ENCODE peak calls at places on chromosomes 16 and 17, in four cellular contexts. Z is lower lobe of right lung, A is esophagus squamous epithelium, V is AG04449. L is an unnamed sample.

GRCh38 chr16:17832738-17833137 is 362.0 kb upstream of the XYLT1 start:
- DNase-seq in Z (no peak), A (no peak), V (no peak), L (no peak)

GRCh38 chr17:39801055-39801454 is 63.1 kb downstream of the IKZF3 start:
- DNase-seq in Z (no peak), A (no peak), V (no peak), L (no peak)

GRCh38 chr16:53546988-53547391 is 44.0 kb upstream of the AKTIP start:
- DNase-seq in Z (no peak), A (no peak), V (no peak), L (peak)

GRCh38 chr16:86901483-86901882 is 323.1 kb downstream of the FOXL1 start:
- DNase-seq in Z (no peak), A (no peak), V (no peak), L (no peak)

GRCh38 chr17:33328129-33328528 is 35.0 kb upstream of the ASIC2 start:
- DNase-seq in Z (no peak), A (no peak), V (no peak), L (no peak)

GRCh38 chr16:2475413-2476344 is 752 bp downstream of the TBC1D24 start:
- DNase-seq in Z (no peak), A (no peak), V (no peak), L (no peak)

GRCh38 chr17:59627269-59627668 is 7.6 kb downstream of the CLTC start:
- DNase-seq in Z (no peak), A (no peak), V (no peak), L (no peak)

GRCh38 chr17:81601525-81602120 is 35.3 kb downstream of the NPLOC4 start:
- DNase-seq in Z (no peak), A (no peak), V (no peak), L (peak)

GRCh38 chr16:68400924-68401460 is 47.3 kb downstream of the SMPD3 start:
- DNase-seq in Z (peak), A (no peak), V (no peak), L (no peak)

GRCh38 chr16:29011112-29011511 is 26.3 kb downstream of the LAT start:
- DNase-seq in Z (no peak), A (no peak), V (no peak), L (no peak)

GRCh38 chr17:81665205-81666091 is 957 bp downstream of the OXLD1 start:
- DNase-seq in Z (peak), A (no peak), V (no peak), L (no peak)

GRCh38 chr17:74042744-74043486 is 160.6 kb upstream of the RPL38 start:
- DNase-seq in Z (no peak), A (no peak), V (peak), L (peak)

DNA sequence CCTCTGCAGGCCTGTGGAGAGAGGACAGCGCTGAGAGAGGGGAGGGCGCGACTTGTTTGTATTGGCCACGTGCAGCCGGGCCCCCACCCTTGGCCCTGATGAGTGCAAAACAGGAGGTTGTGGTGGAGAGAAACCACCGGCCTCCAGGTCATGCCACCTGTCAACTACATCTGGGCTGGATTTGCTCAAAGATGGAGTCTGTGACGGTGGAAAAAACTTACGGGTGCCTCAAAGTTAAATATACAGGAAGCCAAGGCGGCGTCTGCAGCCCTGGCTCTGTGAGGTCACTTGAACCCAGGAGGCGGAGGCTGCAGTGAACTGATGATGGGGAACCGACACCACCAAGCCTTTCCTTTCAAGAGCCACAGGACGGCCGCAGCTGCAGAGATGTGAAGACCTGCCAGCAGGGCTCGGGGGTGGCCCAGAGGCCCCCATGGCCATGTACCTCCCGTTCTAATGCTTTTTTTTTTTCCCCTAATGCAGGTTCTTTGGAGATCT is 15.6 kb downstream of the C16orf74 start:
- DNase-seq in Z (no peak), A (no peak), V (no peak), L (no peak)
- H3K4me3 ChIP-seq in Z (no peak), A (no peak), V (no peak), L (no peak)

GRCh38 chr16:79752421-79752820 is 151.9 kb upstream of the MAF start:
- DNase-seq in Z (no peak), A (no peak), V (no peak), L (no peak)

GRCh38 chr16:79751785-79752184 is 151.2 kb upstream of the MAF start:
- DNase-seq in Z (no peak), A (no peak), V (no peak), L (no peak)

GRCh38 chr16:79754081-79754872 is 153.7 kb upstream of the MAF start:
- DNase-seq in Z (no peak), A (no peak), V (no peak), L (no peak)

GRCh38 chr16:79747688-79748087 is 147.2 kb upstream of the MAF start:
- DNase-seq in Z (no peak), A (no peak), V (no peak), L (no peak)

GRCh38 chr16:79748629-79749028 is 148.1 kb upstream of the MAF start:
- DNase-seq in Z (no peak), A (no peak), V (no peak), L (no peak)
- H3K4me3 ChIP-seq in Z (no peak), A (no peak), V (no peak), L (no peak)

DNA sequence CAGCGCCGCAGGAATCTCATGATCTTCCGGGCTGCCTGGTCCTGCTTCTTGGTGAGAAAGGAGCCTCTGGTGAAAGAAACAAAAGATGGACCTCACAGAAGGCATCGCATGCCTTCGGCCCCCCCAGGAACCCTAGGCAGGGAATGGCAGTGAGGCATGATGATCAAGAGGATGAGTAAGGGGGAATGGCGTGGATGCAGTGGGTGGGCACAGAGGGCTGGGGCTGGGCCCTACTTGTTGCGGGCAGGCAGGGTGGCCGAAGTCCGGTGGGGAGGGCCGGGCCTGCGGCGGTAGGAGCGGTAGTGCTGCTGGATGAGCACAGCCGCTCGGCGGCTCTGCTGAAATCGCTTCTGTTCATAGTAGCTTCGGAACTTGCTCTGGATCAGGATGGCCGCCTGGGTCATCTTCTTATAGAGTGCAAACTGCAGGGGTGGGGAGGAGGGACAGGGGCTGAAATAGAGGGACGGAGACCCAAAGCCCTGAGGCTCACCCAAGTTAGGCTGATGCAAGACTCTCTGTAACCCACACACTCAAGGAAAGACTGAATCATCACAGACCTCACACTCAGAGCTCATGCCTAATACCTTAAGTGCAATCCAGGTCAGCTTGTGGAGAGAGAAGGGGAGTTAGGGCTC is 1.4 kb upstream of the SPAG7 start:
- DNase-seq in Z (no peak), A (no peak), V (peak), L (peak)
- H3K4me3 ChIP-seq in Z (peak), A (peak), V (peak), L (peak)

GRCh38 chr17:64024781-64025731 is 4.6 kb upstream of the ICAM2 start:
- DNase-seq in Z (no peak), A (no peak), V (no peak), L (no peak)

GRCh38 chr17:64022631-64023063 is 2.2 kb upstream of the ICAM2 start:
- DNase-seq in Z (no peak), A (no peak), V (no peak), L (no peak)

GRCh38 chr17:64024215-64024654 is 3.8 kb upstream of the ICAM2 start:
- DNase-seq in Z (no peak), A (no peak), V (no peak), L (no peak)

GRCh38 chr17:64028874-64029464 is 8.5 kb upstream of the ICAM2 start:
- DNase-seq in Z (peak), A (no peak), V (peak), L (peak)

DNA sequence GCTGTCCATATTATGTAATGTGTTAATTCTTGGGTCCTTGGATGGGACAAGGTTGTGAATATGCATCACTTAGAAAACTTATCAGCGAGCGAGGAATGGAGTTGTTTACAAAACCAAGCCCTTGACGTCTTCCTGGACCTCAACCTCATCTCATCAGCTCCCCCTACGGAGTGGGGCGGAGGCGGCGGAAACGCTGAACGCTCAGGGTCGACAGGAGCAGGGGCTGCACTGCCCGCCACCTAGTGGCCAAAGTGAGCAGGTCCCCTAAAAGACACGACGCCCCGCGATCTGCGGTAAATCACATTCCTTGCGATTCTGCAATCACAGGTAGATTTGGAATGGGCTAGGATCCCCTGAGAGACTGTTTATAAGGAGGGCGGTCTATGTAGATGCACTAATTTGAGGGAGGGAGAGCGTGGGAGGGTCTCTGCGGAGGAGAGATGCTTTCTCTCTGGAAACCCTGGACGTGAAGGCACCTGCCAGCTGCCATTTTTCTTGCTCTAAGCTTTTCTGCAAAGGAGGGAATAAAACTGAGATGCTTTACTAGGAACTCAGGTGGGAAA is 5.4 kb upstream of the ICAM2 start:
- DNase-seq in Z (peak), A (peak), V (no peak), L (peak)
- H3K4me3 ChIP-seq in Z (no peak), A (peak), V (peak), L (no peak)

GRCh38 chr17:75680431-75680830 is 13.3 kb downstream of the SAP30BP start:
- DNase-seq in Z (no peak), A (no peak), V (no peak), L (no peak)
- H3K4me3 ChIP-seq in Z (no peak), A (no peak), V (no peak), L (no peak)

GRCh38 chr16:89430436-89431157 is 59.8 kb downstream of the ANKRD11 start:
- DNase-seq in Z (no peak), A (no peak), V (no peak), L (no peak)

GRCh38 chr16:89431616-89432015 is 58.7 kb downstream of the ANKRD11 start:
- DNase-seq in Z (no peak), A (no peak), V (no peak), L (no peak)

GRCh38 chr16:89435051-89435450 is 55.3 kb downstream of the ANKRD11 start:
- DNase-seq in Z (no peak), A (no peak), V (no peak), L (no peak)

GRCh38 chr16:89434490-89434889 is 55.9 kb downstream of the ANKRD11 start:
- DNase-seq in Z (no peak), A (no peak), V (no peak), L (no peak)

GRCh38 chr16:89431158-89431584 is 59.2 kb downstream of the ANKRD11 start:
- DNase-seq in Z (no peak), A (no peak), V (no peak), L (no peak)
- H3K4me3 ChIP-seq in Z (no peak), A (no peak), V (no peak), L (no peak)

DNA sequence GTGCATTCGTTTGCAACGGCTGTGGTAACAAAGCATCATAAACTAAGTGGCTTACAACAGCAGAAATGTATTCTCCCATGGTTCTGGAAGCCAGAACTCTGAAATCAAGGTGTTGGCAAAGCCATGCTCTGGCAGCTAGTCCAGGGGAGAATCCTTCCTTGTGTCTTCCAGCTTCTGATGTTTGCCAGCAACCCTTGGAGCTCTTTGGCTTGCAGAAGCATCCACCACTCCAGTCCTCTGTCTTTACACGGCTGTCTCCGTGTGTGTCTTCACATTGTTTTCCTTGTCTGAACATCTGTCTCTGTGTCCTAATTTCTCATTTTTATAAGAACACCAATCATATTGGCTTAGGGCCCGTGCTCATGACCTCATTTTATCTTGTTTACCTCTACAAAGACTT is 265.3 kb upstream of the HSBP1 start:
- DNase-seq in Z (no peak), A (no peak), V (no peak), L (no peak)
- H3K4me3 ChIP-seq in Z (no peak), A (no peak), V (no peak), L (no peak)

DNA sequence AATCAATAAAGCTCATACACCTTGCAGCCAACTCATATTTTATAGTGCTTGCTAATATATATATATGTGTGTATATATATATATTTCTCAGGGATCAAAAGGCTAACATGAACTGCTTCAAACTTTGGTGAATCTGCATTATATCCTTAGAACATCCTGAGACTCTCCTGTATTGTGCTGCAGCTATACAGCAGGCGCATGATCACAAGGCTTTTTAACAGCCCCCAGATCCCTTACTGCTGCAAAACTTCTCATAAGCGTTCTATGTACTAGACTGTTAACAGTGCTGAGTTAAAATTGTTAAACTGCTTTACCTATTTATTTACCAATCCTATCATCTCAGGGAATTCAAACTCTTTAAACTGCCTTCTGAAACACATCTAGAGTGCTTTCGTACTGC is 1.3 kb downstream of the GPATCH8 start:
- DNase-seq in Z (no peak), A (no peak), V (no peak), L (no peak)
- H3K4me3 ChIP-seq in Z (peak), A (peak), V (peak), L (peak)

GRCh38 chr16:88196471-88197400 is 186.0 kb upstream of the ZNF469 start:
- DNase-seq in Z (no peak), A (no peak), V (no peak), L (no peak)

GRCh38 chr16:88192601-88193000 is 190.2 kb upstream of the ZNF469 start:
- DNase-seq in Z (no peak), A (no peak), V (no peak), L (no peak)

GRCh38 chr16:88194397-88195020 is 188.2 kb upstream of the ZNF469 start:
- DNase-seq in Z (no peak), A (no peak), V (no peak), L (no peak)

GRCh38 chr16:88195911-88196465 is 186.8 kb upstream of the ZNF469 start:
- DNase-seq in Z (no peak), A (no peak), V (no peak), L (no peak)

GRCh38 chr16:88195021-88195581 is 187.7 kb upstream of the ZNF469 start:
- DNase-seq in Z (no peak), A (no peak), V (no peak), L (peak)
- H3K4me3 ChIP-seq in Z (no peak), A (no peak), V (no peak), L (no peak)

GRCh38 chr17:44966348-44967025 is 1.6 kb downstream of the C1QL1 start:
- DNase-seq in Z (no peak), A (no peak), V (no peak), L (no peak)
- H3K4me3 ChIP-seq in Z (no peak), A (peak), V (no peak), L (peak)